ENCODE peak calls at places on chromosomes 11 and 22, in six cellular contexts. One of them, this sample, is unnamed.

GRCh38 chr22:46626911-46627805 is 7.0 kb downstream of the GRAMD4 start:
- DNase-seq in foreskin fibroblast: no peak
- DNase-seq in GM06990: no peak
- DNase-seq in psoas muscle: no peak
- DNase-seq in cardiac fibroblast: no peak
- DNase-seq in dorsolateral prefrontal cortex: no peak
- DNase-seq in this sample: no peak

GRCh38 chr11:44885065-44885777 is 65.5 kb downstream of the TP53I11 start:
- DNase-seq in foreskin fibroblast: no peak
- DNase-seq in psoas muscle: no peak
- DNase-seq in dorsolateral prefrontal cortex: no peak
- DNase-seq in GM06990: no peak
- DNase-seq in cardiac fibroblast: no peak
- DNase-seq in this sample: no peak

GRCh38 chr11:33997473-33998347 is 53.8 kb upstream of the CAPRIN1 start:
- DNase-seq in cardiac fibroblast: peak; percentile 29
- DNase-seq in GM06990: no peak
- DNase-seq in foreskin fibroblast: no peak
- DNase-seq in psoas muscle: no peak
- DNase-seq in dorsolateral prefrontal cortex: peak; percentile 30
- DNase-seq in this sample: no peak

GRCh38 chr11:100730266-100730665 is 43.2 kb downstream of the ARHGAP42 start:
- DNase-seq in foreskin fibroblast: peak; percentile 67
- DNase-seq in GM06990: no peak
- DNase-seq in cardiac fibroblast: peak; percentile 65
- DNase-seq in psoas muscle: no peak
- DNase-seq in dorsolateral prefrontal cortex: no peak
- DNase-seq in this sample: no peak

GRCh38 chr11:46868912-46869311 is 22.8 kb upstream of the CKAP5 start:
- DNase-seq in dorsolateral prefrontal cortex: no peak
- DNase-seq in foreskin fibroblast: no peak
- DNase-seq in psoas muscle: no peak
- DNase-seq in cardiac fibroblast: no peak
- DNase-seq in GM06990: no peak
- DNase-seq in this sample: no peak

GRCh38 chr11:78111298-78111697 is 28.1 kb downstream of the ALG8 start:
- DNase-seq in psoas muscle: no peak
- DNase-seq in dorsolateral prefrontal cortex: no peak
- DNase-seq in cardiac fibroblast: no peak
- DNase-seq in foreskin fibroblast: no peak
- DNase-seq in GM06990: no peak
- DNase-seq in this sample: no peak

GRCh38 chr11:45209480-45209879 is 63.0 kb downstream of the PRDM11 start:
- DNase-seq in foreskin fibroblast: no peak
- DNase-seq in cardiac fibroblast: no peak
- DNase-seq in psoas muscle: no peak
- DNase-seq in dorsolateral prefrontal cortex: no peak
- DNase-seq in GM06990: no peak
- DNase-seq in this sample: no peak

GRCh38 chr11:1060885-1061616 is 13.6 kb upstream of the MUC2 start:
- DNase-seq in cardiac fibroblast: peak; percentile 66
- DNase-seq in psoas muscle: peak; percentile 48
- DNase-seq in foreskin fibroblast: peak; percentile 80
- DNase-seq in GM06990: no peak
- DNase-seq in dorsolateral prefrontal cortex: no peak
- DNase-seq in this sample: no peak

GRCh38 chr11:6468712-6469495 is 4.8 kb downstream of the TRIM3 start:
- DNase-seq in GM06990: peak; percentile 59
- DNase-seq in dorsolateral prefrontal cortex: peak; percentile 90
- DNase-seq in psoas muscle: peak; percentile 92
- DNase-seq in cardiac fibroblast: peak; percentile 96
- DNase-seq in foreskin fibroblast: peak; percentile 48
- DNase-seq in this sample: peak; percentile 76

GRCh38 chr11:29018631-29019030 is 910.4 kb downstream of the METTL15 start:
- DNase-seq in psoas muscle: no peak
- DNase-seq in cardiac fibroblast: peak; percentile 92
- DNase-seq in GM06990: no peak
- DNase-seq in dorsolateral prefrontal cortex: no peak
- DNase-seq in foreskin fibroblast: peak; percentile 52
- DNase-seq in this sample: no peak

GRCh38 chr11:76805206-76805913 is 22.2 kb downstream of the TSKU start:
- DNase-seq in psoas muscle: no peak
- DNase-seq in dorsolateral prefrontal cortex: no peak
- DNase-seq in foreskin fibroblast: no peak
- DNase-seq in GM06990: no peak
- DNase-seq in cardiac fibroblast: no peak
- DNase-seq in this sample: no peak

GRCh38 chr11:82992219-82992618 is 79.5 kb downstream of the RAB30 start:
- DNase-seq in cardiac fibroblast: peak; percentile 21
- DNase-seq in dorsolateral prefrontal cortex: no peak
- DNase-seq in GM06990: no peak
- DNase-seq in foreskin fibroblast: no peak
- DNase-seq in psoas muscle: no peak
- DNase-seq in this sample: no peak

GRCh38 chr11:45886816-45887520 is 1.5 kb downstream of the MAPK8IP1 start:
- DNase-seq in dorsolateral prefrontal cortex: no peak
- DNase-seq in foreskin fibroblast: no peak
- DNase-seq in GM06990: no peak
- DNase-seq in psoas muscle: no peak
- DNase-seq in cardiac fibroblast: no peak
- DNase-seq in this sample: no peak

GRCh38 chr22:45261407-45262088 is 20.9 kb upstream of the KIAA0930 start:
- DNase-seq in cardiac fibroblast: no peak
- DNase-seq in GM06990: no peak
- DNase-seq in psoas muscle: no peak
- DNase-seq in dorsolateral prefrontal cortex: no peak
- DNase-seq in foreskin fibroblast: no peak
- DNase-seq in this sample: no peak

GRCh38 chr11:8337115-8337386 is 73.4 kb upstream of the LMO1 start:
- DNase-seq in dorsolateral prefrontal cortex: no peak
- DNase-seq in GM06990: no peak
- DNase-seq in foreskin fibroblast: no peak
- DNase-seq in cardiac fibroblast: no peak
- DNase-seq in psoas muscle: no peak
- DNase-seq in this sample: no peak

GRCh38 chr11:19286411-19286810 is 45.7 kb upstream of the E2F8 start:
- DNase-seq in psoas muscle: no peak
- DNase-seq in cardiac fibroblast: no peak
- DNase-seq in GM06990: no peak
- DNase-seq in dorsolateral prefrontal cortex: no peak
- DNase-seq in foreskin fibroblast: no peak
- DNase-seq in this sample: no peak
- TF ChIP-seq CTCF in psoas muscle: no peak
- TF ChIP-seq CTCF in cardiac fibroblast: no peak
- TF ChIP-seq CTCF in GM06990: no peak
- TF ChIP-seq CTCF in dorsolateral prefrontal cortex: no peak
- TF ChIP-seq CTCF in foreskin fibroblast: no peak
- TF ChIP-seq CTCF in this sample: no peak

DNA sequence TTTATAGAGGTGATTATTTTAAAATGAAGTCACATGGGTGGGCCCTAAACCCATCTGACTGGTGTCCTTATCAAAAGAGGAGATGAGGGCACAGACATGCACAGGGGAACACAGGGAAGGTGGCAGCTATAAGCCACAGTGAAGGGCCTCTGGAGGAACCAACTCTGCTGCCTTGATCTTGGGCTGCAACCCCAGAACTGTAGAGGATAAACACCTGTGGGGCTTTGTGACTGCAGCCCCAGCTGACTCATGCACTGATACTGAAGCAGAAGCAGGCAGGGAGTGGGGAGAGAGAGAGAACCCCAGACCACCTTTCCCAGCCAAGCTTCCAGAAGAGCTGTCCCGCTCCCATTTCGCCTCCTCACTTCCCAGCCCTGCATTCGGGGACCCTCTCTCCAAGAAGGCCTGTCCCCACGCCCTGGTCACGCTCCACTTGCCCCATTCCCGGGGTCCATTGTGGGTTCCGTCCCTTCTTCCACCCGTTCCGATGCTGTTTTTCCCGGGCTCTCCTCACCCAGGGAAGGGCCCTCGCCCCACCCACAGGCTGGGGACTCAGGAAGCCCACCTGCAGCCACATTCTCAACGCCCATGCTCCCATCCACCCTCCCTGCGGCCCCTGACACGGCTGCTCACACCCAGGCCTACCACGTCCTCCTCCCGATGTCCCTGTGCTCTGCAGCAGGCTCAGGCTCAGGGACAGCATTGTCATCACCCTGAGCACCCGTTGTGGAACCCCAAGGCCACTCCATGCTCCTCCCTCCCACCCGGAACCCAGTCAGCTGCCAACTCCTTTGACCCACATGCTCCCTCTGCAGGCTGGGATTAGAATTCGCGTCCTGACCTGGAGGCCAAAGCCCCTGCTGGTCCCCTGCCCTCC is 90.8 kb upstream of the SHANK2 start:
- DNase-seq in cardiac fibroblast: peak; percentile 29
- DNase-seq in psoas muscle: peak; percentile 28
- DNase-seq in GM06990: no peak
- DNase-seq in dorsolateral prefrontal cortex: peak; percentile 48
- DNase-seq in foreskin fibroblast: no peak
- DNase-seq in this sample: peak; percentile 45
- TF ChIP-seq CTCF in cardiac fibroblast: peak; percentile 57
- TF ChIP-seq CTCF in psoas muscle: no peak
- TF ChIP-seq CTCF in GM06990: peak; percentile 74
- TF ChIP-seq CTCF in dorsolateral prefrontal cortex: peak; percentile 52
- TF ChIP-seq CTCF in foreskin fibroblast: peak; percentile 49
- TF ChIP-seq CTCF in this sample: peak; percentile 71

DNA sequence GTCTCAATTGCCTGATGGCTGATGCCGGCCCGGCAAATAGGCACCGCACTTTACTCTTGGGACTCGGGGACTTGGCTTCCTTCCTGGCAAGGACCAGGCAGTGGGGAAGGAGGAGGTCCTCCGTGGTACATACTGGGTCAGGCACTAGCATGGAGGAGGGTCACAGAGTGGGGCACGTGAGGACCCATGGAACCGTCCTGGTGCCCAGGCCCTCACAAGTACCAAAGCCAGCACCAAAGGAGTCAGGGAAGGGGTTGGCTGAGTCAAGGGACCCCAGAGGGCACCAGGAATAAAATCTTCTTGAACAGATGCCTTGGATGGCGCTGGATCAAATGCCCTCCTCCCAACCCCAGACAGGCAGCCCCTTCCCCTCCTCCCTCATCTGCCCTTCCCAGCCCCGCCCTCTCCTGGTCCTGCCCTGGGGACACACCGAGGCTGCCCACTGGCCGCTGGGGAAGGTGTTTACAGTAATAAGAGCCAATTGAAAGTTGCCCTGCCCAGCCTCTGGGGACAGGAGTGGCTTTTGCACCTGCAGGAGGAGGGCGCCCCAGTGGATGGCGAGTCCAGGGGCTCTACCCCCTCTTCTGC is 5.6 kb upstream of the CARNS1 start:
- DNase-seq in psoas muscle: no peak
- DNase-seq in foreskin fibroblast: no peak
- DNase-seq in cardiac fibroblast: no peak
- DNase-seq in GM06990: peak; percentile 51
- DNase-seq in dorsolateral prefrontal cortex: no peak
- DNase-seq in this sample: peak; percentile 78
- TF ChIP-seq CTCF in psoas muscle: no peak
- TF ChIP-seq CTCF in foreskin fibroblast: no peak
- TF ChIP-seq CTCF in cardiac fibroblast: no peak
- TF ChIP-seq CTCF in GM06990: no peak
- TF ChIP-seq CTCF in dorsolateral prefrontal cortex: no peak
- TF ChIP-seq CTCF in this sample: no peak

GRCh38 chr22:41957941-41958556 is 6.1 kb downstream of the SMIM45 start:
- DNase-seq in GM06990: peak; percentile 44
- DNase-seq in psoas muscle: no peak
- DNase-seq in foreskin fibroblast: no peak
- DNase-seq in dorsolateral prefrontal cortex: no peak
- DNase-seq in cardiac fibroblast: no peak
- DNase-seq in this sample: no peak
- TF ChIP-seq CTCF in GM06990: no peak
- TF ChIP-seq CTCF in psoas muscle: no peak
- TF ChIP-seq CTCF in foreskin fibroblast: no peak
- TF ChIP-seq CTCF in dorsolateral prefrontal cortex: peak; percentile 38
- TF ChIP-seq CTCF in cardiac fibroblast: no peak
- TF ChIP-seq CTCF in this sample: no peak

GRCh38 chr11:120512727-120513435 is 1.3 kb downstream of the GRIK4 start:
- DNase-seq in foreskin fibroblast: no peak
- DNase-seq in cardiac fibroblast: no peak
- DNase-seq in dorsolateral prefrontal cortex: peak; percentile 62
- DNase-seq in psoas muscle: peak; percentile 48
- DNase-seq in GM06990: no peak
- DNase-seq in this sample: no peak
- TF ChIP-seq CTCF in foreskin fibroblast: no peak
- TF ChIP-seq CTCF in cardiac fibroblast: no peak
- TF ChIP-seq CTCF in dorsolateral prefrontal cortex: no peak
- TF ChIP-seq CTCF in psoas muscle: no peak
- TF ChIP-seq CTCF in GM06990: no peak
- TF ChIP-seq CTCF in this sample: no peak

GRCh38 chr22:20115691-20116375 is at the start of gene RANBP1:
- DNase-seq in dorsolateral prefrontal cortex: no peak
- DNase-seq in psoas muscle: peak; percentile 58
- DNase-seq in GM06990: no peak
- DNase-seq in foreskin fibroblast: no peak
- DNase-seq in cardiac fibroblast: no peak
- DNase-seq in this sample: no peak

GRCh38 chr22:20117656-20118571 is 888 bp upstream of the TRMT2A start:
- DNase-seq in psoas muscle: peak; percentile 63
- DNase-seq in foreskin fibroblast: no peak
- DNase-seq in GM06990: peak; percentile 69
- DNase-seq in cardiac fibroblast: peak; percentile 25
- DNase-seq in dorsolateral prefrontal cortex: no peak
- DNase-seq in this sample: peak; percentile 61

GRCh38 chr22:20118572-20119020 is 1.6 kb upstream of the TRMT2A start:
- DNase-seq in foreskin fibroblast: no peak
- DNase-seq in psoas muscle: peak; percentile 31
- DNase-seq in dorsolateral prefrontal cortex: no peak
- DNase-seq in GM06990: no peak
- DNase-seq in cardiac fibroblast: no peak
- DNase-seq in this sample: no peak

GRCh38 chr22:20116376-20116950 is 559 bp downstream of the RANBP1 start:
- DNase-seq in psoas muscle: peak; percentile 73
- DNase-seq in GM06990: no peak
- DNase-seq in foreskin fibroblast: no peak
- DNase-seq in dorsolateral prefrontal cortex: no peak
- DNase-seq in cardiac fibroblast: no peak
- DNase-seq in this sample: no peak

DNA sequence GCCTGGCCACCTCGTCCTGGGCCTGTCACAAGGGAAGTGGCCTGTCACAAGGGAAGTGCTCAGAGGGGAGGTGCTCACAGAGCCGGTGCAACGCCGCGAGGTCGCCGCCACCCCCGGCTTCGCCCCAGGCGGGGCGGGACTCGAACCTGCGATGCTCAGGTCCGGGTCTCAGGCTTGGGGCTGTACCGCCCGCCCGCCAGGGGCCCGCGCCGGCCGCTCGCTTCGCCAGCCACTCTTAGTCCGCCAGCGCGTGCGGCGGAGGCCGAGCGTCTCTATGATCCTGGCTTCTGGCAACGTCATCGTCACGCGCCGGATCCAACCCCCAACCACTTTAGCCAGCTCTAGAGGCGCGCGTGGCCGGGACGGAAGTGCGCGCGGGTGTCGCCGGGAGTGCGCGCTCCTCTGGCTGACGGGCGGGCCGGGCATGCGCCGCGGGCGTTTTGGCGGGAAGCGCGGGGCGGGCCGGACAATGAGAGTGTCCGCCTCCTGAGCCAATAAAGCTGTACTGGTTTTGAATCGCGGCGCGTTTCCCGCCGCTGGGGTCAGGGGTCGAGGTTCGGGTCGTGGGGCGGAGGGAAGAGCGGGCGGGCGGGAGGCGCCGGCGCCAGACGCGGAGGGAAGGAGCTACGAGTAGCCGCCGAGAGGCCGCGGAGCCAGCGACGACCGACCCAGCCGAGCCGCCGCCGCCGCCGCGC is at the start of gene TRMT2A:
- DNase-seq in psoas muscle: peak; percentile 99
- DNase-seq in cardiac fibroblast: peak; percentile 99
- DNase-seq in GM06990: peak; percentile 100
- DNase-seq in dorsolateral prefrontal cortex: peak; percentile 96
- DNase-seq in foreskin fibroblast: peak; percentile 99
- DNase-seq in this sample: peak; percentile 99
- TF ChIP-seq CTCF in psoas muscle: no peak
- TF ChIP-seq CTCF in cardiac fibroblast: no peak
- TF ChIP-seq CTCF in GM06990: no peak
- TF ChIP-seq CTCF in dorsolateral prefrontal cortex: peak; percentile 39
- TF ChIP-seq CTCF in foreskin fibroblast: no peak
- TF ChIP-seq CTCF in this sample: no peak